ENCODE peak calls at places on chromosomes 7 and 10, in four cellular contexts. J is GM12878, T is H1, Y is HepG2. D is an unnamed sample.

GRCh38 chr7:149497467-149498261 is at the start of gene ZNF746:
- DNase-seq in J (peak; percentile 11), T (peak; percentile 82), Y (peak; percentile 67), D (peak; percentile 41)

GRCh38 chr7:83677180-83677866 is 28.4 kb upstream of the SEMA3E start:
- DNase-seq in J (no peak), T (no peak), Y (no peak), D (peak; percentile 92)

GRCh38 chr10:93063217-93063976 is 2.8 kb downstream of the CYP26C1 start:
- DNase-seq in J (no peak), T (no peak), Y (no peak), D (no peak)

GRCh38 chr7:4633012-4633411 is 49.1 kb upstream of the FOXK1 start:
- DNase-seq in J (no peak), T (no peak), Y (peak; percentile 50), D (peak; percentile 78)

GRCh38 chr10:118911361-118911760 is 118.2 kb upstream of the NANOS1 start:
- DNase-seq in J (no peak), T (no peak), Y (peak; percentile 58), D (peak; percentile 37)

GRCh38 chr7:11436317-11436716 is 395.7 kb downstream of the THSD7A start:
- DNase-seq in J (no peak), T (no peak), Y (no peak), D (no peak)

GRCh38 chr7:51187941-51188340 is 128.7 kb downstream of the COBL start:
- DNase-seq in J (no peak), T (peak; percentile 82), Y (no peak), D (no peak)

GRCh38 chr10:55628260-55628701 is 732.8 kb downstream of the ZWINT start:
- DNase-seq in J (no peak), T (peak; percentile 68), Y (no peak), D (no peak)

GRCh38 chr10:13441476-13441875 is 87.3 kb downstream of the BEND7 start:
- DNase-seq in J (no peak), T (peak; percentile 44), Y (no peak), D (no peak)

GRCh38 chr10:97454330-97455036 is 8.5 kb downstream of the ZDHHC16 start:
- DNase-seq in J (no peak), T (no peak), Y (no peak), D (no peak)

GRCh38 chr7:82388138-82388537 is 55.4 kb downstream of the CACNA2D1 start:
- DNase-seq in J (no peak), T (no peak), Y (no peak), D (no peak)

GRCh38 chr7:137983308-137984008 is 18.4 kb downstream of the CREB3L2 start:
- DNase-seq in J (no peak), T (no peak), Y (peak; percentile 23), D (no peak)

GRCh38 chr7:22356010-22356854 is 722 bp downstream of the RAPGEF5 start:
- DNase-seq in J (no peak), T (peak; percentile 64), Y (peak; percentile 28), D (no peak)

GRCh38 chr7:74307738-74308505 is 18.7 kb downstream of the CLIP2 start:
- DNase-seq in J (no peak), T (no peak), Y (no peak), D (no peak)

GRCh38 chr10:84681781-84682180 is 353.4 kb downstream of the CCSER2 start:
- DNase-seq in J (no peak), T (no peak), Y (no peak), D (no peak)

GRCh38 chr10:70558871-70559810 is 43.4 kb downstream of the PRF1 start:
- DNase-seq in J (no peak), T (peak; percentile 80), Y (peak; percentile 48), D (peak; percentile 65)

GRCh38 chr7:96016735-96017134 is 244.4 kb downstream of the DYNC1I1 start:
- DNase-seq in J (no peak), T (no peak), Y (no peak), D (no peak)

GRCh38 chr10:34528320-34528719 is 286.8 kb downstream of the PARD3 start:
- DNase-seq in J (no peak), T (no peak), Y (peak; percentile 41), D (peak; percentile 92)

GRCh38 chr7:112199672-112200071 is 6.5 kb downstream of the DOCK4 start:
- DNase-seq in J (no peak), T (no peak), Y (no peak), D (no peak)

GRCh38 chr7:138992052-138992531 is 10.9 kb upstream of the KIAA1549 start:
- DNase-seq in J (no peak), T (no peak), Y (no peak), D (no peak)

GRCh38 chr10:82308641-82309040 is 433.6 kb downstream of the NRG3 start:
- DNase-seq in J (no peak), T (no peak), Y (no peak), D (no peak)

GRCh38 chr10:50152792-50153272 is 85.1 kb downstream of the WASHC2A start:
- DNase-seq in J (no peak), T (peak; percentile 69), Y (no peak), D (no peak)

GRCh38 chr10:80444124-80444523 is 10.0 kb upstream of the TSPAN14 start:
- DNase-seq in J (no peak), T (no peak), Y (no peak), D (no peak)

GRCh38 chr7:139127648-139128047 is 18.1 kb upstream of the ZC3HAV1 start:
- DNase-seq in J (no peak), T (no peak), Y (no peak), D (no peak)

GRCh38 chr10:120732643-120733313 is 118.4 kb upstream of the WDR11 start:
- DNase-seq in J (no peak), T (no peak), Y (no peak), D (no peak)

GRCh38 chr7:1193593-1194424 is 33.8 kb upstream of the ZFAND2A start:
- DNase-seq in J (no peak), T (peak; percentile 78), Y (no peak), D (peak; percentile 40)

GRCh38 chr10:86440874-86441838 is 74.6 kb upstream of the GRID1 start:
- DNase-seq in J (no peak), T (no peak), Y (peak; percentile 99), D (no peak)

GRCh38 chr7:36962367-36962766 is 238.1 kb upstream of the AOAH start:
- DNase-seq in J (no peak), T (no peak), Y (no peak), D (no peak)

GRCh38 chr10:70786799-70787415 is 1.7 kb upstream of the TBATA start:
- DNase-seq in J (no peak), T (no peak), Y (no peak), D (no peak)

GRCh38 chr7:54802841-54803240 is 43.8 kb upstream of the SEC61G start:
- DNase-seq in J (no peak), T (no peak), Y (no peak), D (no peak)

DNA sequence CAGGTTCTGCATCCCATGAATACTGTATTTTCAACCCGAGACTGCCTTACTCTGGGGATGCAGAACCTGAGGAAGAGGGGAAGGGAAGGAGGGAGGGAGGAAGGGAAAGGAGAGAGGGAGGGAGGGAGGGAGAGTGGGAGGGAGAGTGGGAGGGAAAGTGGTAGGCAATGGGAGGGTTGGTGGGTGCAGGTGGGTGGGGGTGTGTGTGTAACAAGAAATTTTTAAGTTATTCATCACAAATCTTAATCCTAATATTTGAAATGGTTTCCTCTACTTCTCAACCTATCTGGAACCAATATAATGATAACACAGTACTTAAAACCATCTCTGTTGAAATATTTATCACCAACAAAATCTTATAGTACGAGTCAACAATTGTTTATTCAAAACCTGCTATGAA is 68.0 kb downstream of the PDSS1 start:
- DNase-seq in J (no peak), T (no peak), Y (no peak), D (no peak)
- TF ChIP-seq POLR2AphosphoS5 in J (no peak), T (no peak), Y (no peak), D (no peak)

DNA sequence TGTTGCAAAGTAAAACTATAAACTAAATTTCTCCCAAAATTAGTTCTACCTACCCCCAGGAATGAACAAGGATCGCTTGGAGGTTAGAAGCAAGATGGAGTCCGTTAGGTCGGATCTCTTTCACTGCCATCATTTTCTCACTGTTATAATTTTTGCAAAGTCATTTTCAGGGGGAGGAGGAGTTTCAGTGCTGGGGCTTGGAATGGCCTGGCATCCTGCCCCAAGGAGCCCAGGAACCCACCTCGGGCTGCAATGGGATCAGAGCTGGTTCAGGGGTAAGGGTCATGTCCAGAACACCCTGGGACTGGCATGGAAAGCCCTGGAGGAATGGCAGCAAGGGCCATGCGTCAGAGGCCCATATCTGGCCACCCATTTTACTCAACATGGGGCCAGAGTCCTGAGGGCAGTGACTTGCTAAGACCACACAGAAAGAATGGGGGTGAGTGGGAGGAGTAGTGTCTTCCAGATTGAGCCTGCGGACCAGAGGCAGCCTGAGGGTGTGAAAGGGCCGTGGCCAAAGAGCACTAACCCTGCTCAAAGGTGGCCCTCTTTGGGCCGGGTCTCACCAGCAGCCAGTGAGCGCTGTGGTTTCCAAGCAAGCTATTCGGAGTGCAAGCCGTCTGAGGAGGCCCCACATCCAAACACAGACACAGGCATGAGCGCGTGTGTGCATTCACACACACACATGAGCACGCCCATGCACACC is 31.8 kb downstream of the GPRIN2 start:
- DNase-seq in J (no peak), T (no peak), Y (no peak), D (peak; percentile 21)
- H2AFZ ChIP-seq in J (no peak overlapping the region), T (peak overlapping the region; percentile 12), Y (no peak overlapping the region), D (peak overlapping the region; percentile 79)

GRCh38 chr7:44258423-44258760 is 57.6 kb downstream of the YKT6 start:
- DNase-seq in J (no peak), T (no peak), Y (no peak), D (no peak)
- TF ChIP-seq POLR2AphosphoS5 in J (no peak), T (no peak), Y (no peak), D (no peak)

GRCh38 chr10:133401500-133401899 is 7.5 kb downstream of the MTG1 start:
- DNase-seq in J (no peak), T (peak; percentile 24), Y (no peak), D (no peak)

GRCh38 chr10:133399123-133399601 is 5.2 kb downstream of the MTG1 start:
- DNase-seq in J (no peak), T (no peak), Y (no peak), D (no peak)

GRCh38 chr10:133403359-133403758 is 9.4 kb downstream of the MTG1 start:
- DNase-seq in J (no peak), T (peak; percentile 28), Y (no peak), D (no peak)

GRCh38 chr10:133401981-133402725 is 8.2 kb downstream of the MTG1 start:
- DNase-seq in J (no peak), T (peak; percentile 27), Y (no peak), D (no peak)

DNA sequence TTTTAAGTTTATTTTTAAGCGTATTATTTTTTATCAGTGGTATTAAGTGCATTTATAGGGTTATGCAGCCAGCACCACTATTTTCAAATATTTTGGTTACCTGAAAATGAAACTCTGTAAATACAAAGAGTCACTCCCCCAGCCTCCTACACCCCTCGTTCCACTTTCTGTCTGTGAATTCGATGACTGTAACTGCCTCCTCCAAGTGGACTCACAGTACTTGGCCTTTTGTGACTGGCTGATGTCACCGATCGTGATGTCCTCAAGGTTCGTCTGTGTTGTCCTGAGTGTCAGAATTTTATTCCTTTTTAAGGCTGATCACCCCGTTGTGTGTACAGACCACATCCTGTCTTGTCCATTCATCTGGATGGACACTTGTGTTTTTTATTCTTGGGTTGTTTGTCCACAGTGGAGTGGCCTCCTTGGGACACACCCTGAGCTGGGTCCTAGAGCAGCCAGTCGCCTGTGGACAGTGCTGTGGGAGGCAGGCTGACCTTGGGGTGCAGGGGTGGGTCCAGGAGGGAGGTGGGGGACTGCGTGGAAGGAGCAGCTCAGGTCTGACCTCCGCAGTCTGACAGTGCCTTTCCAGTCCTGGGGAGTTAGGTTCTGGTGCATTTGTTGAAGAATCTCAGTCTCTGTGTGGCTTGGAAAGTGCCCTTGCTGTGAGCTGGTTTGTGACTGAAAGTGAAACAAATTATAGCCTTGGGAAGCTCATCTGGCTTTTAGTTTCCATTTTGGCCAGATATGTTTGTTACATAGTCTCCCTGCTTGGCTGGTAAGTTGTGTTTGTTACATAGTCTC is 6.9 kb downstream of the MTG1 start:
- DNase-seq in J (peak; percentile 63), T (no peak), Y (no peak), D (no peak)
- H2AFZ ChIP-seq in J (no peak overlapping the region), T (no peak overlapping the region), Y (no peak overlapping the region), D (no peak overlapping the region)

GRCh38 chr7:152435384-152436278 is at the start of gene KMT2C:
- DNase-seq in J (no peak), T (peak; percentile 65), Y (no peak), D (no peak)
- TF ChIP-seq POLR2AphosphoS5 in J (peak; percentile 43), T (peak; percentile 20), Y (no peak), D (peak; percentile 64)

D was measured in HCT116.